ENCODE peak calls at places on chromosome 14, in seven cellular contexts. Q is vagina, R is H54, L is ovary, G is Peyer's patch, T is stomach, C is body of pancreas. D is an unnamed sample.

GRCh38 chr14:103899833-103900232 is 28.4 kb upstream of the TDRD9 start:
- DNase-seq in Q (no peak), R (no peak), L (no peak), G (no peak), T (no peak), C (no peak), D (no peak)

GRCh38 chr14:67461341-67461985 is 27.1 kb downstream of the TMEM229B start:
- DNase-seq in Q (no peak), R (no peak), L (no peak), G (no peak), T (no peak), C (no peak), D (peak)

GRCh38 chr14:63200035-63200740 is 4.1 kb upstream of the RHOJ start:
- DNase-seq in Q (no peak), R (no peak), L (no peak), G (no peak), T (no peak), C (no peak), D (no peak)

GRCh38 chr14:53002576-53002975 is 51.7 kb upstream of the FERMT2 start:
- DNase-seq in Q (no peak), R (no peak), L (peak), G (no peak), T (no peak), C (no peak), D (peak)

GRCh38 chr14:21014761-21015190 is 10.1 kb downstream of the NDRG2 start:
- DNase-seq in Q (no peak), R (peak), L (peak), G (peak), T (peak), C (peak), D (peak)

GRCh38 chr14:98229676-98230366 is 1042.2 kb downstream of the BCL11B start:
- DNase-seq in Q (no peak), R (no peak), L (no peak), G (no peak), T (no peak), C (no peak), D (no peak)

GRCh38 chr14:77991128-77991772 is 178.9 kb upstream of the NRXN3 start:
- DNase-seq in Q (no peak), R (no peak), L (no peak), G (no peak), T (no peak), C (no peak), D (no peak)

GRCh38 chr14:96108061-96108795 is 69.1 kb downstream of the C14orf132 start:
- DNase-seq in Q (no peak), R (no peak), L (no peak), G (no peak), T (no peak), C (no peak), D (no peak)

GRCh38 chr14:69559581-69560011 is 15.1 kb downstream of the CCDC177 start:
- DNase-seq in Q (no peak), R (no peak), L (no peak), G (no peak), T (no peak), C (no peak), D (no peak)

GRCh38 chr14:105249175-105250007 is 1.1 kb downstream of the BTBD6 start:
- DNase-seq in Q (no peak), R (no peak), L (peak), G (no peak), T (peak), C (no peak), D (peak)

GRCh38 chr14:33676135-33676566 is 274.7 kb downstream of the EGLN3 start:
- DNase-seq in Q (no peak), R (peak), L (no peak), G (peak), T (no peak), C (peak), D (peak)

GRCh38 chr14:71764701-71765347 is 167.4 kb upstream of the RGS6 start:
- DNase-seq in Q (no peak), R (no peak), L (no peak), G (no peak), T (no peak), C (no peak), D (no peak)

GRCh38 chr14:104821229-104821945 is 20.5 kb downstream of the ZBTB42 start:
- DNase-seq in Q (peak), R (no peak), L (peak), G (no peak), T (no peak), C (no peak), D (peak)

GRCh38 chr14:104171948-104172347 is 33.6 kb downstream of the KIF26A start:
- DNase-seq in Q (no peak), R (no peak), L (peak), G (no peak), T (peak), C (no peak), D (peak)

DNA sequence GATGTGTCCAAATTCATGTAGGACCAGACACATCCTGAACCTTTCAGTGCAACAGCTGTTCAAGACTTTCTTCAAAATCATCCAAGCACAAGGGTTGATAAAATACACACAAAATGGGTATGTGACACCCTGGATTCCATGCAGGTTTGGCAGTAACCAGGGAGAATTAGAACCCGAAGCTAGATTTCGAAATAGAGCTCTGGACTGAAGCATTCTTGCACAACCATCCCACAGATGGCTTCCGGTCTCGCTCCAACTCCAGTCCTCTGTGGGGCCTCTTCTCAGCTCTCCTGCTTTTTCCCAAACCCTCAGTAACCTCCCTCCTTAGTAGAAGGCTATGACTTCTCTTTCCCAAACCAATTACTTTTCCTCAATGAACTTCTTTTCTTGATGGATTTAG is 171.3 kb downstream of the TTC7B start:
- DNase-seq in Q (no peak), R (no peak), L (no peak), G (no peak), T (no peak), C (no peak), D (no peak)
- TF ChIP-seq POLR2A in Q (no peak), R (no peak), L (no peak), G (no peak), T (no peak), C (no peak), D (no peak)

GRCh38 chr14:24067133-24068082 is 4.0 kb upstream of the CPNE6 start:
- DNase-seq in Q (no peak), R (no peak), L (no peak), G (no peak), T (no peak), C (no peak), D (no peak)
- TF ChIP-seq POLR2A in Q (no peak), R (no peak), L (no peak), G (no peak), T (no peak), C (no peak), D (no peak)

DNA sequence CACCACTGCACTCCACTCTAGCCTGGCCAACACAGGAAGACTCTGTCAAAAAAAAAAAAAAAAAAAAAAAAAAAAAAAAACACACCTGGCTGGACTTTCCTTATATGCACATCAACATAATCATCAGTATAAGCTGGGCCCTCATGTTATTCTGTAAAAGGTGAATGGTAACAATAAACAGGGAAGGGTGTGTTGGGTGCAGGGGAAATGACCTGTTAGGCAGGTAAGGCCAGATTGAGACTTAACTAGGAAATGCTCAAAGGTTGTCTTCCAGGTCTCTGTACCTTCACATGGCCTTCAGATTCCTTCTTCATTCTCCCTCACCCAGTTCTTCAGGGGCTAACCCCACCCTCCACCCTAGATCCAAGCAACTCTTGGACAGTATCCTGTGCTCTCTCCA is 47.5 kb downstream of the ESR2 start:
- DNase-seq in Q (no peak), R (no peak), L (no peak), G (no peak), T (no peak), C (no peak), D (no peak)
- TF ChIP-seq POLR2A in Q (no peak), R (no peak), L (no peak), G (no peak), T (no peak), C (no peak), D (no peak)

GRCh38 chr14:91376547-91377477 is 40.8 kb downstream of the CCDC88C start:
- DNase-seq in Q (no peak), R (no peak), L (no peak), G (no peak), T (no peak), C (no peak), D (no peak)
- TF ChIP-seq POLR2A in Q (no peak), R (no peak), L (no peak), G (no peak), T (no peak), C (no peak), D (no peak)

D was measured in testis.